ENCODE peak calls at places on chromosomes 11 and 22, in nine cellular contexts. R, J, Q, A, L, P, M, C and W are unnamed samples.

GRCh38 chr11:69093106-69093505 is 44.4 kb downstream of the TPCN2 start:
- DNase-seq in R (no peak), J (no peak), Q (no peak), A (no peak), L (no peak), P (no peak), M (no peak), C (no peak), W (no peak)

GRCh38 chr22:28018461-28018927 is 99.4 kb upstream of the PITPNB start:
- DNase-seq in R (no peak), J (no peak), Q (no peak), A (peak), L (no peak), P (no peak), M (no peak), C (no peak), W (no peak)

GRCh38 chr11:79100093-79100704 is 340.6 kb downstream of the TENM4 start:
- DNase-seq in R (peak), J (peak), Q (peak), A (peak), L (peak), P (peak), M (peak), C (peak), W (peak)

GRCh38 chr11:121595717-121596156 is 143.0 kb upstream of the SORL1-AS1 start:
- DNase-seq in R (peak), J (peak), Q (peak), A (no peak), L (peak), P (peak), M (peak), C (no peak), W (peak)

GRCh38 chr11:13940611-13941256 is 21.8 kb upstream of the SPON1 start:
- DNase-seq in R (no peak), J (no peak), Q (no peak), A (no peak), L (no peak), P (no peak), M (no peak), C (no peak), W (no peak)

GRCh38 chr11:123797065-123797940 is 8.8 kb downstream of the OR6M1 start:
- DNase-seq in R (no peak), J (no peak), Q (no peak), A (no peak), L (peak), P (no peak), M (no peak), C (peak), W (no peak)

GRCh38 chr11:68892576-68892975 is 11.1 kb downstream of the MRPL21 start:
- DNase-seq in R (no peak), J (no peak), Q (no peak), A (no peak), L (no peak), P (no peak), M (no peak), C (no peak), W (no peak)

GRCh38 chr22:46057762-46058420 is 80.9 kb upstream of the WNT7B start:
- DNase-seq in R (no peak), J (no peak), Q (no peak), A (peak), L (peak), P (peak), M (no peak), C (peak), W (no peak)

GRCh38 chr11:96054870-96055705 is 131.2 kb upstream of the MTMR2 start:
- DNase-seq in R (no peak), J (peak), Q (peak), A (no peak), L (peak), P (peak), M (peak), C (no peak), W (peak)

GRCh38 chr11:106706355-106706754 is 311.9 kb downstream of the GUCY1A2 start:
- DNase-seq in R (peak), J (peak), Q (peak), A (no peak), L (peak), P (no peak), M (peak), C (no peak), W (peak)

GRCh38 chr11:115905331-115905730 is 401.1 kb upstream of the CADM1 start:
- DNase-seq in R (no peak), J (peak), Q (no peak), A (no peak), L (no peak), P (no peak), M (no peak), C (no peak), W (no peak)

GRCh38 chr22:36280379-36280778 is 27.4 kb downstream of the APOL1 start:
- DNase-seq in R (no peak), J (peak), Q (no peak), A (no peak), L (no peak), P (no peak), M (no peak), C (no peak), W (no peak)

GRCh38 chr11:112211556-112211955 is 14.7 kb upstream of the PTS start:
- DNase-seq in R (no peak), J (no peak), Q (no peak), A (no peak), L (no peak), P (no peak), M (peak), C (no peak), W (no peak)

GRCh38 chr11:15113381-15113780 is 1.3 kb upstream of the INSC start:
- DNase-seq in R (no peak), J (no peak), Q (no peak), A (no peak), L (no peak), P (no peak), M (no peak), C (no peak), W (no peak)

GRCh38 chr11:8252388-8252787 is 11.3 kb downstream of the LMO1 start:
- DNase-seq in R (no peak), J (no peak), Q (no peak), A (peak), L (no peak), P (no peak), M (peak), C (no peak), W (peak)

GRCh38 chr11:16295592-16295991 is 60.8 kb downstream of the SOX6 start:
- DNase-seq in R (no peak), J (no peak), Q (no peak), A (no peak), L (no peak), P (peak), M (no peak), C (no peak), W (no peak)

GRCh38 chr11:2472428-2473186 is 27.8 kb downstream of the KCNQ1 start:
- DNase-seq in R (no peak), J (no peak), Q (no peak), A (peak), L (no peak), P (no peak), M (no peak), C (no peak), W (no peak)

GRCh38 chr11:4087551-4087950 is 7.0 kb upstream of the RRM1 start:
- DNase-seq in R (no peak), J (peak), Q (no peak), A (no peak), L (no peak), P (no peak), M (no peak), C (no peak), W (no peak)

GRCh38 chr11:4084406-4084805 is 10.2 kb upstream of the RRM1 start:
- DNase-seq in R (no peak), J (no peak), Q (no peak), A (no peak), L (no peak), P (no peak), M (no peak), C (no peak), W (no peak)

GRCh38 chr11:4085575-4085974 is 9.0 kb upstream of the RRM1 start:
- DNase-seq in R (no peak), J (no peak), Q (no peak), A (no peak), L (no peak), P (no peak), M (no peak), C (no peak), W (no peak)

GRCh38 chr11:4090258-4090657 is 4.3 kb upstream of the RRM1 start:
- DNase-seq in R (no peak), J (no peak), Q (no peak), A (no peak), L (no peak), P (no peak), M (no peak), C (no peak), W (no peak)

DNA sequence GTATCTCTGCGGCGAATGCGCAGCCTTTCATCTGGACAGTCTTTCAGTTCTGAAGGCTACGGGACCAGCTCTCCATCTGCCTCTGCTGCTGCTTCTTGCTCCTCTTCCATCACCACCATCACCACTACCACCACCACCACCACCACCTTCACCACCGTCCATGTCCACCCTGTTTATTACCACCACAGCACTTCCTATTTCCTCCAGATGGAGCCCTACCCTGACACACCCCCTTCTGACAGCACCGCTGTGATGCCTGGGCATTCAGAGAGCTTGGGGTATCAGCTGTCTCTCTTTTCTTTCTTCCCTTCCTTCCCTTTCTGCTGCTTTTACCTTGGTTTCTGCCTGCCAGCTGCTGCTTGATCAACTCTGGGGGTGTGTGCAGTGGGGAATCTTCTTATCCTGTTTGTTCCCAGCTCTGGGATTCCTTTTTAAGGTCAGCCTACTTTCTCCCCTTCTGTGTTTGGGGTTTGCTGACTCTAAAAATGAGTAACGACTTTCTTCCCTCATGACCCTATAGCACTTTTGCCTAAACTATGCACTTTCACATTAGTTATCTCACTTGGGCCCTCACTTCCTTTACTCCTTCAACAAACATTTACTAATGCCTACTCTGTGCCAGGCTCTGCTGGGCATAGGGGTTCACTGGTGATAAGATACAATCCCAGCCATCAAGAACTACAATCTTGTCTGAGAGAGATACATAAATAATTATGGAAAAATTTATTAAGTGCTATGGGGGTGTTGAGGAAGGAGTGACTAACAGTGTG is 7.8 kb upstream of the RRM1 start:
- DNase-seq in R (no peak), J (no peak), Q (no peak), A (no peak), L (no peak), P (no peak), M (no peak), C (no peak), W (no peak)
- TF ChIP-seq CTCF in R (no peak), J (no peak), Q (no peak), A (no peak), L (no peak), P (no peak), M (no peak), C (no peak), W (no peak)

GRCh38 chr11:65787649-65788622 is 1.1 kb downstream of the OVOL1 start:
- DNase-seq in R (no peak), J (no peak), Q (no peak), A (no peak), L (no peak), P (no peak), M (no peak), C (peak), W (no peak)
- H3K4me3 ChIP-seq in R (no peak), J (no peak), Q (peak), A (no peak), L (no peak), P (peak), M (peak), C (peak), W (peak)

GRCh38 chr22:23120415-23120899 is 21.3 kb downstream of the RSPH14 start:
- DNase-seq in R (no peak), J (no peak), Q (no peak), A (no peak), L (no peak), P (no peak), M (no peak), C (no peak), W (no peak)
- TF ChIP-seq CTCF in R (no peak), J (no peak), Q (no peak), A (no peak), L (no peak), P (no peak), M (no peak), C (no peak), W (no peak)

GRCh38 chr22:19260194-19260593 is 31.3 kb downstream of the CLTCL1 start:
- DNase-seq in R (no peak), J (no peak), Q (no peak), A (no peak), L (no peak), P (no peak), M (no peak), C (no peak), W (no peak)
- H3K4me3 ChIP-seq in R (no peak), J (no peak), Q (no peak), A (no peak), L (no peak), P (no peak), M (no peak), C (no peak), W (no peak)